ENCODE peak calls at places on chromosomes 2 and 18, in eight cellular contexts. D is fibroblast of pulmonary artery, J is sigmoid colon, M is AG04450, Y is mammary epithelial cell, A is uterus, O is fibroblast of the aortic adventitia, V is lower lobe of right lung. G is an unnamed sample.

GRCh38 chr18:49400398-49401072 is 59.9 kb downstream of the DYM start:
- DNase-seq in D (no peak), A (no peak), O (peak), Y (no peak), J (no peak), M (no peak), V (no peak), G (no peak)

GRCh38 chr2:16194530-16194929 is 254.2 kb downstream of the MYCN start:
- DNase-seq in V (no peak), O (no peak), M (no peak), Y (no peak), J (no peak), A (no peak), D (no peak), G (no peak)

GRCh38 chr18:50816767-50817166 is 3.0 kb downstream of the MRO start:
- DNase-seq in V (no peak), Y (no peak), D (no peak), A (no peak), O (no peak), M (no peak), J (no peak), G (peak)

GRCh38 chr2:171924170-171924942 is 2.1 kb downstream of the HAT1 start:
- DNase-seq in M (no peak), V (no peak), A (no peak), D (peak), O (no peak), Y (no peak), J (no peak), G (no peak)

GRCh38 chr2:217929757-217930707 is 72.8 kb downstream of the TNS1 start:
- DNase-seq in M (no peak), A (peak), J (peak), V (no peak), O (peak), D (peak), Y (no peak), G (no peak)

GRCh38 chr18:59229191-59229590 is 9.2 kb downstream of the GRP start:
- DNase-seq in D (no peak), M (no peak), O (no peak), J (no peak), A (no peak), V (no peak), Y (peak), G (no peak)

GRCh38 chr2:102707796-102708713 is 53.8 kb upstream of the TMEM182 start:
- DNase-seq in D (no peak), A (no peak), M (no peak), V (no peak), O (no peak), Y (no peak), J (no peak), G (no peak)

GRCh38 chr18:36402765-36403396 is 105.4 kb downstream of the FHOD3 start:
- DNase-seq in Y (no peak), J (peak), V (no peak), M (peak), O (peak), A (no peak), D (peak), G (no peak)

GRCh38 chr18:40851014-40851429 is 1104.0 kb upstream of the PIK3C3 start:
- DNase-seq in M (no peak), V (no peak), Y (peak), J (no peak), O (peak), D (peak), A (no peak), G (no peak)

GRCh38 chr2:241739651-241740050 is 5.2 kb downstream of the D2HGDH start:
- DNase-seq in D (peak), V (no peak), M (peak), A (no peak), O (peak), Y (no peak), J (no peak), G (no peak)

GRCh38 chr2:109182426-109182825 is 53.4 kb downstream of the SH3RF3 start:
- DNase-seq in O (no peak), A (no peak), M (no peak), D (no peak), Y (no peak), J (no peak), V (no peak), G (no peak)

GRCh38 chr2:133448195-133448594 is 120.1 kb downstream of the NCKAP5 start:
- DNase-seq in V (no peak), M (no peak), A (no peak), Y (no peak), O (no peak), D (no peak), J (no peak), G (no peak)

GRCh38 chr2:96423866-96424265 is 81.3 kb downstream of the NEURL3 start:
- DNase-seq in Y (no peak), A (no peak), M (no peak), J (no peak), D (peak), O (no peak), V (no peak), G (no peak)

GRCh38 chr2:217951521-217952247 is 51.1 kb downstream of the TNS1 start:
- DNase-seq in Y (no peak), V (peak), A (peak), O (no peak), J (peak), D (no peak), M (no peak), G (no peak)

GRCh38 chr2:165660361-165660760 is 133.7 kb downstream of the GALNT3 start:
- DNase-seq in O (no peak), M (no peak), J (no peak), D (no peak), A (no peak), Y (no peak), V (no peak), G (no peak)

GRCh38 chr2:120758181-120759048 is 22.7 kb downstream of the GLI2 start:
- DNase-seq in M (peak), V (peak), Y (no peak), A (peak), J (peak), D (peak), O (peak), G (no peak)

GRCh38 chr2:932320-933221 is 18.1 kb upstream of the SNTG2 start:
- DNase-seq in Y (no peak), O (no peak), D (no peak), V (no peak), M (no peak), J (no peak), A (no peak), G (no peak)

GRCh38 chr2:209525834-209526281 is 102.0 kb downstream of the MAP2 start:
- DNase-seq in A (no peak), Y (peak), J (no peak), V (no peak), D (peak), M (peak), O (peak), G (no peak)

GRCh38 chr2:187034434-187034833 is 185.5 kb upstream of the ZSWIM2 start:
- DNase-seq in J (no peak), A (no peak), D (no peak), Y (no peak), V (no peak), O (no peak), M (no peak), G (no peak)

GRCh38 chr18:49662506-49662905 is 100.6 kb downstream of the LIPG start:
- DNase-seq in M (no peak), A (no peak), D (no peak), Y (no peak), J (no peak), O (no peak), V (no peak), G (no peak)

GRCh38 chr18:43830905-43831304 is 553.6 kb upstream of the SYT4 start:
- DNase-seq in Y (no peak), O (no peak), V (no peak), M (no peak), J (no peak), A (no peak), D (no peak), G (no peak)

GRCh38 chr2:138324068-138324771 is 177.3 kb upstream of the SPOPL start:
- DNase-seq in J (no peak), V (no peak), M (no peak), D (no peak), Y (no peak), A (no peak), O (no peak), G (no peak)

GRCh38 chr2:228318218-228318617 is 136.7 kb upstream of the SPHKAP start:
- DNase-seq in M (no peak), J (no peak), O (peak), D (peak), A (no peak), Y (peak), V (no peak), G (no peak)

GRCh38 chr2:80258793-80259192 is 45.8 kb downstream of the LRRTM1 start:
- DNase-seq in V (no peak), M (no peak), O (no peak), A (no peak), J (no peak), D (no peak), Y (no peak), G (no peak)

GRCh38 chr2:225670111-225670974 is 270.8 kb downstream of the NYAP2 start:
- DNase-seq in A (no peak), V (no peak), Y (peak), D (peak), M (peak), O (peak), J (no peak), G (no peak)

GRCh38 chr2:168589236-168589635 is 133.2 kb downstream of the CERS6 start:
- DNase-seq in D (no peak), A (no peak), O (no peak), J (no peak), Y (no peak), V (no peak), M (no peak), G (no peak)

GRCh38 chr2:172252154-172252553 is 149.5 kb upstream of the DLX2 start:
- DNase-seq in Y (no peak), A (no peak), D (no peak), J (no peak), M (no peak), O (no peak), V (peak), G (no peak)

GRCh38 chr2:80476535-80477117 is 172.1 kb upstream of the LRRTM1 start:
- DNase-seq in M (no peak), J (no peak), A (no peak), Y (no peak), D (no peak), O (no peak), V (no peak), G (no peak)

GRCh38 chr18:42086288-42086687 is 131.3 kb downstream of the PIK3C3 start:
- DNase-seq in V (no peak), A (no peak), M (no peak), O (peak), D (peak), J (no peak), Y (peak), G (no peak)

GRCh38 chr2:23627236-23627990 is 242.4 kb downstream of the KLHL29 start:
- DNase-seq in D (no peak), J (no peak), M (no peak), O (no peak), A (no peak), Y (no peak), V (peak), G (no peak)

GRCh38 chr2:210961249-210961648 is 404.9 kb downstream of the CPS1 start:
- DNase-seq in J (no peak), M (no peak), D (peak), O (no peak), V (no peak), A (no peak), Y (peak), G (no peak)

GRCh38 chr2:241015439-241015838 is 17.0 kb downstream of the SNED1 start:
- DNase-seq in V (no peak), J (peak), A (no peak), D (no peak), O (no peak), M (no peak), Y (no peak), G (no peak)

GRCh38 chr2:84782717-84783442 is 98.0 kb downstream of the TRABD2A start:
- DNase-seq in M (no peak), D (no peak), O (no peak), V (no peak), Y (peak), J (no peak), A (no peak), G (no peak)

GRCh38 chr18:77131100-77131651 is 1.4 kb downstream of the MBP start:
- DNase-seq in A (no peak), V (peak), O (peak), Y (peak), M (no peak), J (peak), D (peak), G (no peak)

GRCh38 chr2:38740851-38741541 is 10.2 kb downstream of the SRSF7 start:
- DNase-seq in M (no peak), O (peak), A (no peak), V (no peak), J (no peak), D (peak), Y (peak), G (no peak)

GRCh38 chr2:189798312-189799029 is 14.2 kb downstream of the PMS1 start:
- DNase-seq in D (peak), O (peak), Y (peak), A (no peak), M (no peak), J (no peak), V (no peak), G (peak)

GRCh38 chr2:20159411-20159810 is 65.5 kb downstream of the SDC1 start:
- DNase-seq in J (no peak), V (no peak), D (no peak), A (no peak), Y (no peak), O (no peak), M (no peak), G (no peak)

GRCh38 chr2:79892123-79892522 is 379.3 kb downstream of the CTNNA2 start:
- DNase-seq in Y (no peak), M (no peak), D (no peak), A (no peak), O (no peak), J (no peak), V (no peak), G (no peak)

GRCh38 chr2:31012384-31012783 is 125.9 kb downstream of the GALNT14 start:
- DNase-seq in J (no peak), O (no peak), M (no peak), Y (peak), V (no peak), D (no peak), A (no peak), G (no peak)
- H3K4me3 ChIP-seq in J (no peak), O (no peak), M (no peak), Y (no peak), V (no peak), D (no peak), A (no peak), G (no peak)

DNA sequence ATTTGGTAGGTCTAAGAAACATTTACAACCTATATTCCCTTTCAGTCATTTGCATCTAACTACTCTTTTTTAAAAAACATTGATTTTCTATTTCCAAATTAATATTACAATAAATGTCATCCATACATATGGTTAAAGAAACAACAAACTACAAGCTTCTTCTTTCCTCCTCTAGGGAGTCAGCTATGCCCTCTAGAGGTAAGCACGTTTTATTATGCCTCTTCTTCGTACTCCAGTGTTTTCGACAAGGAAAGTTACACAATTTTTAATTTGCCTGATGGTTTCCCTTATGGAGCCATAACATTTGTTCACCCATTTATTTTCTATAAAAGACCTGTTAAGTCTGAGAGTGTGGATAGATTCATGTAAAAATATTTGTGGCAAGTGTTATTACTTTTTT is 183.4 kb upstream of the CDH7 start:
- DNase-seq in A (no peak), V (no peak), J (no peak), D (peak), Y (no peak), M (no peak), O (no peak), G (no peak)
- TF ChIP-seq CTCF in A (no peak), V (peak), J (no peak), D (no peak), Y (peak), M (no peak), O (no peak), G (no peak)

GRCh38 chr18:55588876-55589595 is 1.0 kb upstream of the TCF4 start:
- DNase-seq in A (no peak), D (no peak), O (no peak), J (no peak), M (no peak), V (no peak), Y (peak), G (no peak)

GRCh38 chr18:55593888-55594287 is 5.9 kb upstream of the TCF4 start:
- DNase-seq in D (no peak), V (no peak), J (no peak), M (no peak), O (no peak), A (no peak), Y (peak), G (no peak)

GRCh38 chr18:55589625-55590291 is 1.8 kb upstream of the TCF4 start:
- DNase-seq in J (peak), D (peak), M (peak), O (peak), A (peak), Y (peak), V (peak), G (peak)

GRCh38 chr18:55592572-55592971 is 4.6 kb upstream of the TCF4 start:
- DNase-seq in M (no peak), V (no peak), D (peak), Y (no peak), J (no peak), O (peak), A (no peak), G (no peak)

GRCh38 chr18:55592106-55592505 is 4.1 kb upstream of the TCF4 start:
- DNase-seq in O (no peak), A (no peak), V (no peak), Y (peak), D (no peak), J (no peak), M (no peak), G (no peak)
- H3K4me3 ChIP-seq in O (no peak), A (no peak), V (no peak), Y (no peak), D (no peak), J (no peak), M (no peak), G (no peak)

GRCh38 chr2:151816858-151817257 is 11.4 kb downstream of the ARL5A start:
- DNase-seq in Y (no peak), V (no peak), D (no peak), A (no peak), J (no peak), O (no peak), M (no peak), G (no peak)
- TF ChIP-seq CTCF in Y (no peak), V (no peak), D (no peak), A (no peak), J (no peak), O (no peak), M (no peak), G (no peak)

DNA sequence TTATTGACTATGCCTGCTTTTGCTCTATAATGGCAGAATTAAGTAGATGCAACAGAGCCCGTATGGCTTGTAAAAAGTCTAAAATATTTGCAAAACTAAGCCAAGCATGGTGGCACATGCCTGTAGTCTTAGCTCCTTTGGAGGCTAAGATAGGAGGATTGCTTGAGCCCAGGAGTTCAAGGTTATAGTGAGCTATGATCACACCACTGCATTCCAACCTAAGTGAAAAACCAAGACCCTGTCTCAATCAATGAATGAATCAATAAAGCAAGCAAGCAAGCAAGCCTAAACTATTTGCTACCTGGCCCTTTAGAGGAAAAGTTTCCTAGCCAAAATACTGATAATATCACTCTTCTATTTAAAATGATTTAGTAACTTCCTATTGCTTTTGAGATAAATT is 260.0 kb downstream of the OTX1 start:
- DNase-seq in M (no peak), A (no peak), D (no peak), J (no peak), O (no peak), Y (no peak), V (no peak), G (no peak)
- H3K4me3 ChIP-seq in M (no peak), A (no peak), D (no peak), J (no peak), O (no peak), Y (no peak), V (no peak), G (no peak)

DNA sequence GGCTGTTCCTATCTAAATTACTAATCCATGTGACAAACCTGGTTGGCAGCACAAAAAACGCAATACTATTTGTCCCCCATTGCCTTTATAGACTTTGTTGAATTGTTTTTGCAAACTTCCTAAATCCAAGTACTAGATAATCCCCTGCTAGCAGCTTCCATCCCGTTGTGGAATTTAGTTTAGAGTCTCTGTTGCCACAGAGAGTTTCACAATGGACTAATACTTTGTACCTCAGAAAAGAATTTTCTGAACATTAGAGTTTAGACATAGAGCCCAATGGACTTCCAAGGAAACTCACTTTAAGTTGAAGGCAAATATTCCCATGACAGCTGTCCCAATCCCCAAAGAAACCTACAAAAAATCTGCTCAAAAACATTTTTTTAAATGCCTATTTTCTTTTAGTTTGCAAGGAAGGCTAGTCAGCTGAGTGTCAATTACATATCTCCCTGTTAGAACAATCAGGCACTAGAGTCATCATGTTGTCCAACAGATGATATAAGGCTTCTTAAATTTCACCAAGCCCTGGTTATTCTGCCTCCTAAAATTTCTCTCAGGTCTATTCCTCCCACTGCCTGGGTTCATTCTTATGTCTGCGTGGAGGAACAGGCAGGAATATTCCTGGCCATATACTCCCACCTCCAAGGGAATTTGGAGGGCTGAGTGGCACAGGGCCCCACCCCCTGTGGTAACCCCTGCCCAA is 27.2 kb downstream of the RNF152 start:
- DNase-seq in J (no peak), D (peak), M (no peak), O (peak), V (no peak), A (no peak), Y (no peak), G (no peak)
- TF ChIP-seq CTCF in J (no peak), D (no peak), M (no peak), O (no peak), V (no peak), A (no peak), Y (no peak), G (no peak)

GRCh38 chr2:6864251-6864758 is 1.4 kb downstream of the CMPK2 start:
- DNase-seq in A (no peak), O (no peak), J (no peak), Y (no peak), D (no peak), V (no peak), M (no peak), G (no peak)
- H3K4me3 ChIP-seq in A (no peak), O (no peak), J (no peak), Y (no peak), D (no peak), V (peak), M (no peak), G (peak)